ENCODE peak calls at places on chromosomes 6 and 20, in four cellular contexts. X, C, R and S are unnamed samples.
A peak's percentile ranks its signal among the peaks of the same experiment; 100 is the strongest.

GRCh38 chr20:48748556-48748955 is 79.2 kb downstream of the PREX1 start:
- DNase-seq in X (no peak), R (no peak), C (no peak), S (no peak)

GRCh38 chr20:23049933-23050838 is 714 bp upstream of the THBD start:
- DNase-seq in X (peak; percentile 83), C (no peak), R (no peak), S (peak; percentile 36)

GRCh38 chr20:61668064-61668463 is 397.6 kb downstream of the TAF4 start:
- DNase-seq in R (no peak), C (no peak), X (no peak), S (no peak)

GRCh38 chr6:34346175-34347119 is 46.0 kb downstream of the NUDT3 start:
- DNase-seq in R (no peak), X (no peak), C (no peak), S (no peak)

GRCh38 chr6:29631860-29632731 is 887 bp downstream of the GABBR1 start:
- DNase-seq in X (peak; percentile 77), C (peak; percentile 55), R (no peak), S (peak; percentile 75)

GRCh38 chr6:145071836-145072235 is 663.5 kb downstream of the EPM2A start:
- DNase-seq in X (no peak), R (no peak), C (peak; percentile 93), S (no peak)

GRCh38 chr6:15804461-15804784 is 141.6 kb upstream of the DTNBP1 start:
- DNase-seq in C (no peak), R (no peak), X (no peak), S (no peak)

GRCh38 chr6:154917941-154918340 is 77.2 kb upstream of the TIAM2 start:
- DNase-seq in R (no peak), C (no peak), X (no peak), S (no peak)

GRCh38 chr6:44567406-44567805 is 179.9 kb downstream of the CDC5L start:
- DNase-seq in R (no peak), C (no peak), X (no peak), S (no peak)

GRCh38 chr20:14197097-14197496 is 140.3 kb downstream of the FLRT3 start:
- DNase-seq in R (no peak), C (peak; percentile 64), X (no peak), S (no peak)

GRCh38 chr6:79137671-79138070 is 59.6 kb upstream of the PHIP start:
- DNase-seq in X (no peak), R (no peak), C (no peak), S (no peak)

GRCh38 chr6:45105170-45105820 is 222.8 kb upstream of the RUNX2 start:
- DNase-seq in R (no peak), X (no peak), C (peak; percentile 17), S (no peak)

GRCh38 chr6:82251942-82252341 is 4.4 kb upstream of the IBTK start:
- DNase-seq in C (peak; percentile 54), X (no peak), R (no peak), S (peak; percentile 18)

GRCh38 chr6:89886378-89887120 is 7.7 kb upstream of the GJA10 start:
- DNase-seq in C (no peak), R (no peak), X (no peak), S (no peak)

GRCh38 chr20:6767536-6768227 is at the start of gene BMP2:
- DNase-seq in X (peak; percentile 82), C (peak; percentile 50), R (peak; percentile 73), S (peak; percentile 84)

GRCh38 chr20:58555078-58555765 is 40.0 kb upstream of the APCDD1L start:
- DNase-seq in R (no peak), X (no peak), C (peak; percentile 89), S (no peak)
- H3K4me1 ChIP-seq in R (no peaks in the 10 kb centered on the region), X (no peaks in the 10 kb centered on the region), C (peaks cover 30% of the 10 kb centered on the region), S (no peaks in the 10 kb centered on the region)

DNA sequence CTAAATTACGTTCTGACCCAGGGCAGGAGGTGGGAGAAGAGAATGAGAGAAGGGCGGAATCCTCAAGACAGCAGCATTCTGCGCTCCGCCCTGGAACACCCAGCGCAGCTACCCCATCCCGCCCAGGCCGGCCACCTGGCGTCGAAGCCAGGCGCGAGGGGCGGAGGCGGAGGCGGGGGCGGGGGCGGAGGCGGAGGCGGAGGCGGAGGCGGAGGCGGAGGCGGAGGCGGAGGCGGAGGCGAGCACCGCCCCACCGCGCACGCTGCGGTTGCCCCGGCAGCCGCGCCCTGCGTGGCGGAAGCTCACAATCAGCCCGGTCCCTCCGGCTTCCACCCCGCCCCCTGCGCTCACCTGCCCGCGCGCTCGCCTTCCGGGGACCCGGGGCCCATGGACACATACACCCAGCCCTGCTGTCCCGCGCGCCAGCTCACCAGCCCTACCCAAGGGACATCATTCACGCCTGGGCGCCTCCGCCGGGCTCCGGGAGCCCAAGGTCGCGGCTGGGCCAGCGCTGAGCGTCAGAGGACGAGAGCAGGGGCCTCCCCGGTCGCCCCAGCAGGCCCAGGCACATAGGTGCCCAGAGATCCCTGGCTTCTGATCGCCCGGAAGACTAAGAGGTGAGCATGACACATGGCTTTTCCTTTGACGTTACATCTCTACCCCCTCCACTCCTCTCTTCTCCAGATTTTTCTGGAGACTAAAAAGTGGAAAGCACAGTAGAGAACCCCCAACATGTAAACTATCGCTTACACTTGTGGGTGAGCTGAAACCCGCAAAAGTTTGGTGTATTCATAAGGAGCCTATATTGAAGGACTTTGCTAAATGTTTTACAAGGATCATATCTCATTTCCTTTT is at the start of gene ANKEF1:
- DNase-seq in C (peak; percentile 2), R (peak; percentile 92), X (peak; percentile 94), S (peak; percentile 92)
- TF ChIP-seq CTCF in C (no peak), R (no peak), X (no peak), S (no peak)

GRCh38 chr6:18506387-18507017 is 119.4 kb downstream of the RNF144B start:
- DNase-seq in C (peak; percentile 43), X (no peak), R (no peak), S (no peak)
- H3K4me3 ChIP-seq in C (no peak overlapping the region), X (no peak overlapping the region), R (no peak overlapping the region), S (no peak overlapping the region)

GRCh38 chr20:21172626-21173025 is 46.7 kb downstream of the KIZ start:
- DNase-seq in X (no peak), R (no peak), C (no peak), S (no peak)
- H3K4me1 ChIP-seq in X (no peaks in the 10 kb centered on the region), R (no peaks in the 10 kb centered on the region), C (no peaks in the 10 kb centered on the region), S (no peaks in the 10 kb centered on the region)